ENCODE peak calls at places on chromosomes 2 and 18, in eight cellular contexts. Y, G, J, W, B, D, R and X are unnamed samples.

GRCh38 chr18:3747176-3747973 is 297.4 kb downstream of the TGIF1 start:
- DNase-seq in J (peak), Y (no peak), W (no peak), R (no peak), B (peak), D (no peak), G (no peak), X (no peak)

GRCh38 chr2:47654790-47655562 is 128.0 kb upstream of the MSH6 start:
- DNase-seq in G (peak), W (no peak), Y (no peak), B (no peak), J (no peak), D (no peak), R (peak), X (no peak)

GRCh38 chr2:9057939-9058761 is 54.7 kb upstream of the MBOAT2 start:
- DNase-seq in B (peak), Y (no peak), D (peak), R (no peak), J (peak), W (no peak), G (no peak), X (no peak)

GRCh38 chr2:127173073-127173472 is 47.0 kb downstream of the CYP27C1 start:
- DNase-seq in G (no peak), R (no peak), D (no peak), B (peak), W (no peak), J (peak), Y (no peak), X (no peak)

GRCh38 chr2:192438239-192438638 is 243.5 kb upstream of the TMEFF2 start:
- DNase-seq in Y (no peak), D (no peak), J (no peak), R (no peak), W (no peak), B (no peak), G (no peak), X (no peak)

GRCh38 chr2:236393101-236393500 is 128.9 kb upstream of the ASB18 start:
- DNase-seq in D (no peak), Y (no peak), R (no peak), W (no peak), B (no peak), J (no peak), G (no peak), X (no peak)

GRCh38 chr2:41400057-41400665 is 647.7 kb upstream of the PKDCC start:
- DNase-seq in W (no peak), G (no peak), J (no peak), Y (no peak), D (peak), B (no peak), R (no peak), X (no peak)

GRCh38 chr2:37011126-37011525 is 44.8 kb upstream of the STRN start:
- DNase-seq in R (no peak), Y (no peak), W (no peak), D (no peak), J (no peak), G (no peak), B (no peak), X (no peak)

GRCh38 chr2:38268691-38269309 is 108.3 kb downstream of the ATL2 start:
- DNase-seq in J (no peak), Y (no peak), D (no peak), W (no peak), G (no peak), B (peak), R (no peak), X (no peak)

GRCh38 chr2:218834685-218835084 is 3.1 kb upstream of the PRKAG3 start:
- DNase-seq in W (no peak), J (no peak), D (no peak), B (no peak), Y (no peak), G (no peak), R (peak), X (no peak)

DNA sequence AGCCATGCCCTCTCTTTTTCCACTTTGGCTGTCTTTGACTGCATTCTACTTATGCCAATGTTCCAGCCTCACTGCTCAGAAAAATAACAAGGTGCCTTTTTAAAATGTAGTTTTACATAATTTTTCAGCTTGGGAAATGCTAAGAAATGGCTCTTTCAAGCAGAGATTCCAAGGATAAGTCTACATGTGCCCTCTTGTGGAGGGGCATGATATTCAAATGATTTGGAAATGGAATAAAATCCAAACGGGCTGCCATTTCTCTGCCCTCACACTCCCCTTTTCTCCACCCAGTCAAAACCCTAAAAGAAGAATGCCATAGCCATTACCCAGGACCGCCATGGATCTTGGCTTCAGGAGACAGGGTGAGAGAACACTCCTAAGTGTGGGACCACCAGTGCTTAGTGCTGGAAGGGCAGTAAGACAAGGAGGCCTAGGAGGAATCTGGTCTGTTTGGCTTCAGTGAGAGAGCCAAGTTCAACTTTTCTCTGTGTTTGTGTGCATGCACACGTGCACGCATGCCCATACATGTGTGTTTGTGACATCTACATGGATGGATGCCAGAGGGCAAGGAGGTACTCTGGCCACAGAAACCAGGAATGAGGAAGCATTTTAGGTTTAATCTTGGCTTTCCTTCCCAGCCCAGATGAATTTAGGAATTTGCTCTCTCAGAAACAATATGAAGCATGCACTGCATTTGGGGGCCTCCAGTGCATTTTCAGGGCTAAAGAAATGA is 174.0 kb upstream of the SLC14A2 start:
- DNase-seq in J (no peak), B (peak), W (no peak), G (no peak), Y (no peak), D (no peak), R (no peak), X (no peak)
- TF ChIP-seq CTCF in J (no peak), B (peak), W (peak), G (peak), Y (no peak), D (peak), R (no peak), X (no peak)

GRCh38 chr2:101706121-101706818 is 8.8 kb downstream of the MAP4K4 start:
- DNase-seq in B (no peak), G (no peak), J (no peak), R (no peak), Y (no peak), W (no peak), D (no peak), X (no peak)
- H3K27ac ChIP-seq in B (no peak), G (no peak), J (no peak), R (no peak), Y (no peak), W (no peak), D (no peak), X (peak)

DNA sequence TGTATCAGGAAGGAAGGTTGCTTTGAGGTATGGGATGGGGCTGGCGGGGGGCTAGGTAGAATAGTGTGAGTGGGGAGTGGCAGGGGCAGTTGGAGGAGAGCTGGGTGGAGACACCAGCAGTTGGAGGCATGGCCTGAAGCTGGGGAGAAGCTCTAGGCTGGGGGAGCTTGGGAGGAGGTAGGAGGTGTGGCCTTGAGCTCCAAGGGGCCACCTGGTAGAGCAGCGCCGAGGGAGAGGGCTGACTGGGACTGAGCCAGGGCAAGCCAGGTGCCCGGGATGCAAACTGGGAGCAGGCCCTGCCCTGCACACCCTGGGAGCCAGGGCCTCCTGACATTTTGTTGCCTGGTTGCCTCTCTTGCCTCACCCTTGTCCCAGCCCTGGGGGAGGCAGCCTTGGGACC is 33.1 kb upstream of the PDIA6 start:
- DNase-seq in J (no peak), W (no peak), D (no peak), B (no peak), R (no peak), G (no peak), Y (no peak), X (no peak)
- H3K4me3 ChIP-seq in J (no peak), W (no peak), D (no peak), B (no peak), R (no peak), G (no peak), Y (no peak), X (no peak)

GRCh38 chr18:21053127-21053526 is 58.5 kb downstream of the ROCK1 start:
- DNase-seq in Y (no peak), J (no peak), R (no peak), B (peak), D (no peak), W (no peak), G (no peak), X (no peak)
- TF ChIP-seq CTCF in Y (no peak), J (no peak), R (no peak), B (no peak), D (no peak), W (no peak), G (no peak), X (no peak)

GRCh38 chr18:32287873-32288272 is 98.0 kb downstream of the MEP1B start:
- DNase-seq in D (no peak), J (peak), R (no peak), W (no peak), Y (no peak), B (no peak), G (no peak), X (no peak)

GRCh38 chr18:32287249-32287648 is 97.4 kb downstream of the MEP1B start:
- DNase-seq in J (peak), W (no peak), R (no peak), G (no peak), D (no peak), B (no peak), Y (peak), X (no peak)

GRCh38 chr18:32289480-32290075 is 99.7 kb downstream of the MEP1B start:
- DNase-seq in D (peak), J (peak), Y (no peak), B (peak), W (no peak), R (no peak), G (peak), X (no peak)

GRCh38 chr18:32284284-32284683 is 94.4 kb downstream of the MEP1B start:
- DNase-seq in Y (no peak), R (no peak), J (peak), B (peak), W (no peak), G (no peak), D (no peak), X (no peak)

DNA sequence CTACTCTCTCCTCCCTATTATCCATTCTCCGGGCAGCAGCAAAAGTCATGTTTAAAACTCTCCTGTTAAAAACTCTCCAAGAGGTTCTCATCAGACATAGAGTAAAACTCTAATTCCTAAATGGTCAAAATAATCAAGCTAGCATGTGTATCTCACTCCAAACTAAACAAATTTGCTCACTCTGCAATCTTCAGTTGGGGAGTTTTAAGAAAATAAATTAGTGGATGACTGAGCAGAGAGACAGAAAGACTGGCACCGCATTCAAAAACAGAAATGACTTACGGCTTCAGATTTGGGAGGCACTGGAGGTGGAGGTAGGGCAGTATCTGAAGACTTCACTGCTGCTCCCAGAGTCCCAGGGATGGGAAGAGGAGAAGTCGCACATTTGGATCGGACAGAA is 96.9 kb downstream of the MEP1B start:
- DNase-seq in W (no peak), B (no peak), G (no peak), D (no peak), R (no peak), Y (no peak), J (no peak), X (no peak)
- H3K27ac ChIP-seq in W (no peak), B (no peak), G (no peak), D (no peak), R (no peak), Y (no peak), J (peak), X (no peak)

GRCh38 chr2:224927671-224928173 is 114.5 kb downstream of the DOCK10 start:
- DNase-seq in D (no peak), B (peak), J (no peak), G (peak), Y (no peak), W (no peak), R (peak), X (peak)

GRCh38 chr2:224922142-224922727 is 120.0 kb downstream of the DOCK10 start:
- DNase-seq in Y (no peak), B (peak), W (no peak), J (no peak), G (no peak), R (no peak), D (no peak), X (no peak)

GRCh38 chr2:224927011-224927410 is 115.3 kb downstream of the DOCK10 start:
- DNase-seq in G (no peak), D (no peak), R (no peak), B (no peak), J (no peak), W (no peak), Y (no peak), X (no peak)

GRCh38 chr2:224925066-224925821 is 117.0 kb downstream of the DOCK10 start:
- DNase-seq in J (no peak), B (no peak), D (no peak), G (no peak), Y (no peak), R (no peak), W (no peak), X (no peak)

DNA sequence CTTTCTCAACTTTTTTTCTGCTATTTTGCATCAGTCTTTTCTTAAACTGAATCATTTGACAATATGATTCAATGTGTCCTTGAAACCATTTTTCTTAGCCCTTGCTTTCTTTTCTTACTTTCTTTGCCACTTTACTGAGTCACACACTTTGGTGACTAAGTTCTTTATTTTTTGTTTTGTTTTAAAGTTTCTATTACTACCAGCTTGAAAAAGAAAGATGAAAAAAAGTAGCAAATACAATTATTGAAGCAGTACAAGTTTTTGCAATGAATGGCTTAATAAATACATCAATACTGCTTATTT is 116.5 kb downstream of the DOCK10 start:
- DNase-seq in G (no peak), W (no peak), B (peak), J (no peak), Y (no peak), R (no peak), D (no peak), X (no peak)
- H3K4me3 ChIP-seq in G (no peak), W (no peak), B (no peak), J (no peak), Y (no peak), R (no peak), D (no peak), X (no peak)

GRCh38 chr2:69436594-69436936 is 670 bp downstream of the NFU1 start:
- DNase-seq in G (no peak), R (no peak), J (no peak), B (no peak), Y (no peak), D (no peak), W (no peak), X (peak)
- TF ChIP-seq CTCF in G (no peak), R (no peak), J (no peak), B (no peak), Y (no peak), D (no peak), W (no peak), X (no peak)